ENCODE peak calls at places on chromosomes 11 and 22, in ten cellular contexts. S is AG04450, Y is upper lobe of left lung, N is colonic mucosa, R is cardiac muscle cell, K is astrocyte, Q is sigmoid colon, C is Caco-2, X is retinal pigment epithelial cell, I is left ventricle myocardium inferior. O is an unnamed sample.

GRCh38 chr11:65298131-65298535 is 16.5 kb upstream of the CDC42EP2 start:
- DNase-seq in S (no peak), Y (peak; percentile 43), N (peak; percentile 61), R (peak; percentile 76), K (no peak), Q (peak; percentile 98), C (no peak), X (no peak), I (peak; percentile 93), O (no peak)

GRCh38 chr11:129115652-129116585 is 76.2 kb downstream of the ARHGAP32 start:
- DNase-seq in S (peak; percentile 52), Y (no peak), N (no peak), R (peak; percentile 72), K (peak; percentile 73), Q (no peak), C (peak; percentile 78), X (peak; percentile 19), I (no peak), O (peak; percentile 12)

GRCh38 chr11:134819026-134819425 is 407.0 kb upstream of the B3GAT1 start:
- DNase-seq in S (no peak), Y (no peak), N (no peak), R (no peak), K (no peak), Q (no peak), C (peak; percentile 54), X (no peak), I (no peak), O (no peak)

GRCh38 chr11:109940816-109941215 is 152.4 kb upstream of the ZC3H12C start:
- DNase-seq in S (peak; percentile 76), Y (no peak), N (no peak), R (peak; percentile 68), K (peak; percentile 89), Q (no peak), C (no peak), X (no peak), I (no peak), O (peak; percentile 44)

GRCh38 chr11:132943737-132944556 is 588.4 kb downstream of the OPCML start:
- DNase-seq in S (no peak), Y (no peak), N (no peak), R (no peak), K (no peak), Q (no peak), C (no peak), X (no peak), I (no peak), O (no peak)

GRCh38 chr11:62850911-62851806 is 11.8 kb upstream of the WDR74 start:
- DNase-seq in S (no peak), Y (no peak), N (no peak), R (no peak), K (no peak), Q (no peak), C (peak; percentile 49), X (no peak), I (no peak), O (no peak)

GRCh38 chr11:77071671-77072605 is 5.2 kb downstream of the CAPN5 start:
- DNase-seq in S (no peak), Y (no peak), N (peak; percentile 38), R (no peak), K (no peak), Q (peak; percentile 62), C (no peak), X (no peak), I (no peak), O (no peak)

GRCh38 chr22:49760630-49761571 is 66.8 kb downstream of the BRD1 start:
- DNase-seq in S (no peak), Y (peak; percentile 17), N (peak; percentile 27), R (no peak), K (no peak), Q (no peak), C (no peak), X (no peak), I (peak; percentile 5), O (no peak)

GRCh38 chr11:36376315-36376887 is 80.3 kb downstream of the PRR5L start:
- DNase-seq in S (no peak), Y (no peak), N (peak; percentile 82), R (peak; percentile 57), K (peak; percentile 44), Q (peak; percentile 64), C (no peak), X (no peak), I (peak; percentile 26), O (no peak)

GRCh38 chr11:12122083-12122482 is 11.7 kb downstream of the MICAL2 start:
- DNase-seq in S (no peak), Y (peak; percentile 76), N (no peak), R (no peak), K (no peak), Q (no peak), C (peak; percentile 52), X (no peak), I (no peak), O (no peak)

GRCh38 chr11:65071907-65072630 is 11.8 kb downstream of the CDCA5 start:
- DNase-seq in S (no peak), Y (no peak), N (no peak), R (no peak), K (no peak), Q (no peak), C (no peak), X (no peak), I (no peak), O (no peak)

GRCh38 chr11:47378011-47378835 is at the start of gene SPI1:
- DNase-seq in S (no peak), Y (peak; percentile 90), N (peak; percentile 49), R (no peak), K (no peak), Q (peak; percentile 85), C (no peak), X (no peak), I (peak; percentile 68), O (no peak)

GRCh38 chr11:123174196-123175183 is 20.6 kb downstream of the CLMP start:
- DNase-seq in S (peak; percentile 96), Y (peak; percentile 50), N (peak; percentile 32), R (peak; percentile 97), K (peak; percentile 98), Q (peak; percentile 93), C (peak; percentile 78), X (peak; percentile 79), I (no peak), O (peak; percentile 91)

GRCh38 chr11:69518081-69518950 is 36.9 kb downstream of the LINC01488 start:
- DNase-seq in S (peak; percentile 46), Y (no peak), N (no peak), R (peak; percentile 94), K (peak; percentile 89), Q (no peak), C (no peak), X (no peak), I (no peak), O (no peak)

GRCh38 chr11:33544593-33545373 is 155.8 kb downstream of the C11orf91 start:
- DNase-seq in S (no peak), Y (no peak), N (no peak), R (no peak), K (no peak), Q (no peak), C (no peak), X (no peak), I (no peak), O (no peak)

GRCh38 chr22:43118024-43118849 is 7.7 kb downstream of the BIK start:
- DNase-seq in S (no peak), Y (no peak), N (peak; percentile 74), R (no peak), K (no peak), Q (no peak), C (no peak), X (no peak), I (no peak), O (no peak)

GRCh38 chr11:947744-948143 is 22.1 kb downstream of the AP2A2 start:
- DNase-seq in S (no peak), Y (no peak), N (no peak), R (no peak), K (no peak), Q (no peak), C (no peak), X (no peak), I (no peak), O (no peak)
- H3K4me3 ChIP-seq in S (no peak overlapping the region), Y (no peak overlapping the region), N (no peak overlapping the region), R (no peak overlapping the region), K (no peak overlapping the region), Q (no peak overlapping the region), C (no peak overlapping the region), X (no peak overlapping the region), I (no peak overlapping the region), O (no peak overlapping the region)

DNA sequence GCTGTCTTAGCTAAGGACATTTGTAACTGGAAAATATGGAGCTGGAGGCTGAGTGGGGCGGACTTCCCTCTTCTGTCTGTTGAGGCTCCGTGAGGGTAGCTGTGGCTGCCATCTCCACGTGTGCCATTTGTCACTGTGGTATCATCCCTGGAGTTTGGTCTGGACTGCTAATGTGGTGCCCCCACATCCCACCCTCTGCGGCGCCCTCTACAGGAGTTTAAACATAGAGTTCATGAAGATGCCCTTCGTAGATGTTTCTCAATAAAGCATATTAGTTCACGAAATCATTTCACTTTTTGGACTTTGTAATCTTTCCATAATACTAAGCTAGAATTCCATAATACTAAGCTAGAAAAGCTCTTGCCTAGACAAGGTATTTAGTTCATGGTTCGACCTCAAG is 52.4 kb downstream of the TECTA start:
- DNase-seq in S (no peak), Y (no peak), N (no peak), R (no peak), K (no peak), Q (no peak), C (no peak), X (no peak), I (no peak), O (no peak)
- TF ChIP-seq CTCF in S (no peak), Y (no peak), N (no peak), R (no peak), K (no peak), Q (no peak), C (peak; percentile 23), X (no peak), I (no peak), O (no peak)

GRCh38 chr11:833849-834311 is 1.1 kb downstream of the CD151 start:
- DNase-seq in S (no peak), Y (no peak), N (peak; percentile 59), R (no peak), K (no peak), Q (no peak), C (no peak), X (no peak), I (no peak), O (no peak)
- H3K4me3 ChIP-seq in S (peak overlapping the region; percentile 77), Y (peak overlapping the region; percentile 80), N (peak overlapping the region; percentile 77), R (peak overlapping the region; percentile 65), K (peak overlapping the region; percentile 86), Q (peak overlapping the region; percentile 37), C (peak overlapping the region; percentile 81), X (peak overlapping the region; percentile 80), I (peak overlapping the region; percentile 93), O (peak overlapping the region; percentile 72)

DNA sequence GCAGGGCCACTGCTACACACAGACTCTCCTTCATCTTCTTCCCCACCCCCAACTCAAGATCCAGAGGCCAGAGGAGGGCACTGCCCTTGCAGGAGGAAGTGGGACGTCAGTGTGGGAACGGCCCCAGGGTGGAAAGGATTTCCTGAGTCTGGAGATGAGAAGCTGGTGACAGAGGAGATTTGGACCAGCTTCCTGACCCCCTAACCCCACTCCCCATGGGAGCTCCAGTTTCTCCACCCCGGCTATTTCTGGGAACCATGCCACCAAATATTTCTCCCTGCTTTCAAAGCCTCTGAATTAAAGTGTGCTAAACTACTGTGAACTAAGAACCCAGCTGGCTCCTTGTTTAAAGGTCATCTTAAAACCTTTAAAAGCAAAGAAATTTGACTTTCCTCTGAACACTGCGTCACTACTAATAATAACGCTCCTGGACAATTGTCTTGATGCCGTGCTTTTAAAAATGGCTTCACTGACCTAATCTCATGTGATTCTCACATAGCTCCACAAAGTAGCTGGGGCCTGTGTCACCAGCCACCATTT is 46.6 kb downstream of the CWC15 start:
- DNase-seq in S (peak; percentile 77), Y (peak; percentile 46), N (peak; percentile 58), R (peak; percentile 98), K (peak; percentile 86), Q (peak; percentile 93), C (no peak), X (peak; percentile 89), I (peak; percentile 87), O (peak; percentile 41)
- TF ChIP-seq CTCF in S (no peak), Y (no peak), N (no peak), R (no peak), K (no peak), Q (no peak), C (no peak), X (no peak), I (no peak), O (no peak)

O was measured in epithelial cell of proximal tubule.